ENCODE peak calls at places on chromosome 14, in five cellular contexts. Q, F, Z, E and L are unnamed samples.

GRCh38 chr14:29042546-29042945 is 276.0 kb downstream of the FOXG1 start:
- DNase-seq in Z (no peak), E (no peak), Q (no peak), F (no peak), L (no peak)

GRCh38 chr14:75454963-75455546 is 27.2 kb downstream of the JDP2 start:
- DNase-seq in F (no peak), Z (peak; percentile 68), E (no peak), Q (peak; percentile 65), L (no peak)

GRCh38 chr14:102824832-102825231 is 47.6 kb downstream of the TRAF3 start:
- DNase-seq in F (no peak), Z (peak; percentile 53), Q (peak; percentile 63), E (no peak), L (no peak)

GRCh38 chr14:99177876-99178630 is 93.9 kb downstream of the BCL11B start:
- DNase-seq in Z (no peak), E (no peak), F (no peak), Q (no peak), L (no peak)

GRCh38 chr14:22131749-22132476 is 457.1 kb downstream of the DAD1 start:
- DNase-seq in F (no peak), E (peak; percentile 39), Q (no peak), Z (no peak), L (no peak)

GRCh38 chr14:51079085-51079484 is 15.8 kb downstream of the TRIM9 start:
- DNase-seq in E (no peak), Q (no peak), Z (no peak), F (no peak), L (no peak)

GRCh38 chr14:54737132-54737711 is 165.4 kb downstream of the GCH1 start:
- DNase-seq in E (no peak), Q (peak; percentile 85), F (peak; percentile 37), Z (peak; percentile 73), L (no peak)

GRCh38 chr14:46490150-46490769 is 161.3 kb downstream of the RPL10L start:
- DNase-seq in Z (no peak), E (no peak), Q (no peak), F (no peak), L (no peak)

GRCh38 chr14:99508896-99509629 is 27.9 kb downstream of the CCNK start:
- DNase-seq in E (no peak), F (no peak), Z (no peak), Q (no peak), L (no peak)

GRCh38 chr14:64968167-64968566 is 4.0 kb downstream of the RAB15 start:
- DNase-seq in Q (no peak), E (no peak), F (no peak), Z (no peak), L (no peak)

DNA sequence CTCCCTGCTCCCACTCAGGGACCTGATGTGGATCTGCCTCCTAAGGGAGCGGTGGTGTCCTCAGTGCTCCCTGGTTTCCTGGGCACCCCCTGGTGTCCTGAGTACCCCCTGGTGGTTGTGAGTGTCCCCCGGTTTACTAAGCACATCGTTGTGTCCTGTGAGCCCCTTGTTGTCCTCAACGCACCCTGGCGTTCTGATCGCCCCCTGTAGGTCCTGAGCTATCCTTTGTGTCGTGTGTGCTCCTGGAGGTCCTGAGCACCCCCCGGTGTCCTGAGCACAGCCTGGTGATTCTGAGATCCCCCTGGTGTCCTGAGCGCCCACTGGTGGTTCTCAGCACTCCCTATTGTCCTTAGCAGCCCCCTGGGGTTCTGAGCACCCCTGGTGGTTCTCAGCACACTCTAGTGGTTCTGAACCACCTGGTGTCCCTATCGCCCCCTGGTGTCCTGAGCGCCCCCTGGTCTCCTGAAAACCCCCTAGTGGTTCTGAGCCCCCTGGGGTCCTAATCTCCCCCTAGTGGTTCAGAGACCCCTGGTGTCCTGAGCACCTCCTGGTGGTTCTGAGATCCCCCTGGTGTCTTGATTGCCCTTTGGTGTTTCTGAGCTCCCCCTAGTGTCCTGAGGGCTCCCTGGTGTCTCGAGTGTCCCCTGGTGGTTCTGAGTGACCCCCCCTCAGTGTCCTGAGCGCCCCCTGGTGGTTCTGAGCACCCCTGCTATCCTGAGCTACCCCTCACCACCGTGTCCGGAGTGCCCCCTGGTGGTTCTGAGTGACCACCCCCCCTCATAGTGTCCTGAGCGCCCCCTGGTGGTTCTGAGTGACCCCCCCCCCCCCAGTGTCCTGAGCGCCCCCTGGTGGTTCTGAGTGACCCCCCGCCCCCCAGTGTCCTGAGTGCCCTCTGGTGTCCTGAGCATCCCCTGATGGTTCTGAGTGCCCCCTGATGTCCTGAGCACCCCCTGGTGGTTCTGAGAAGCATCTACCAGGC is 615.1 kb downstream of the TMEM121 start:
- DNase-seq in Q (no peak), Z (no peak), E (no peak), F (no peak), L (no peak)
- TF ChIP-seq CTCF in Q (no peak), Z (no peak), E (no peak), F (peak; percentile 11), L (no peak)

GRCh38 chr14:95876769-95877490 is at the start of gene TUNAR:
- DNase-seq in Q (no peak), Z (no peak), F (no peak), E (peak; percentile 79), L (no peak)
- TF ChIP-seq CTCF in Q (no peak), Z (no peak), F (no peak), E (peak; percentile 27), L (no peak)

DNA sequence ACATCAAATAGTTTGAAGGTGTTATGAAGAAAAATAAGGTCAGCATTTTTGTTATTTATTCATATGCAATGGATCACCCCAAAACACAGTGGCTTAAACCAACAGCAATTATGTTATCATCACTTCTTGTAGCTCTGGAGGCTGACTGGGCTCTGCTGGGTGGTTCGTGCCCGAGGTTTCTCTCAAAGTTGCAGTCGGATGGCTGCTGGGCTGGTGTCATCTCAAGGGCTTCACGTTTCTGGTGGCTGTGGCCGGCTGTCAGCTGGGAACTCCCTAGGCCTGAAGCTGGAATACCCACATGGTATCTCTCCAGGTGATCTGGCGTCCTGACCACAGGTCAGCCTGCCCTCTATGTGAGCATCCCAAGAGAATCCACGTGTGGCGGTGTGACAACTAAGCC is 12.0 kb downstream of the DIO3 start:
- DNase-seq in F (no peak), Q (no peak), E (no peak), Z (no peak), L (no peak)
- TF ChIP-seq CTCF in F (no peak), Q (no peak), E (no peak), Z (no peak), L (no peak)

GRCh38 chr14:43793579-43793978 is 713.5 kb downstream of the FSCB start:
- DNase-seq in Z (no peak), E (no peak), F (no peak), Q (no peak), L (no peak)

GRCh38 chr14:43792980-43793379 is 714.1 kb downstream of the FSCB start:
- DNase-seq in E (no peak), Q (no peak), F (no peak), Z (no peak), L (no peak)

GRCh38 chr14:43790681-43791080 is 716.4 kb downstream of the FSCB start:
- DNase-seq in Z (no peak), E (no peak), F (no peak), Q (no peak), L (no peak)

GRCh38 chr14:43795600-43796228 is 711.4 kb downstream of the FSCB start:
- DNase-seq in Z (peak; percentile 8), Q (no peak), E (no peak), F (no peak), L (no peak)
- TF ChIP-seq CTCF in Z (peak; percentile 26), Q (peak; percentile 20), E (peak; percentile 33), F (no peak), L (peak; percentile 57)

GRCh38 chr14:61607570-61608244 is 87.6 kb upstream of the HIF1A start:
- DNase-seq in Z (no peak), E (peak; percentile 58), F (no peak), Q (no peak), L (no peak)
- TF ChIP-seq CTCF in Z (no peak), E (peak; percentile 36), F (no peak), Q (no peak), L (no peak)

GRCh38 chr14:67727361-67727760 is 25.7 kb downstream of the RDH12 start:
- DNase-seq in Z (no peak), E (no peak), F (no peak), Q (no peak), L (no peak)
- TF ChIP-seq CTCF in Z (no peak), E (no peak), F (no peak), Q (no peak), L (no peak)

GRCh38 chr14:104370256-104370870 is 209.2 kb upstream of the C14orf180 start:
- DNase-seq in E (peak; percentile 44), Q (no peak), Z (no peak), F (no peak), L (no peak)
- TF ChIP-seq CTCF in E (peak; percentile 30), Q (no peak), Z (no peak), F (no peak), L (peak; percentile 67)